ENCODE peak calls at places on chromosomes 7 and 10, in seven cellular contexts. B is HCT116, V is Panc1, L is GM23338, Y is SK-N-SH, H is A549, A is K562. X is an unnamed sample.

GRCh38 chr10:104328916-104329710 is 9.2 kb downstream of the ITPRIP start:
- DNase-seq in L (peak; percentile 58), V (peak; percentile 98), Y (no peak), B (peak; percentile 94), A (no peak), H (peak; percentile 51), X (peak; percentile 87)

GRCh38 chr10:80211786-80212185 is 6.4 kb upstream of the ANXA11 start:
- DNase-seq in L (no peak), Y (no peak), A (peak; percentile 47), B (no peak), H (no peak), V (no peak), X (no peak)

GRCh38 chr7:77442631-77443420 is 26.7 kb upstream of the GSAP start:
- DNase-seq in L (no peak), A (no peak), V (no peak), H (no peak), Y (no peak), B (no peak), X (no peak)

GRCh38 chr7:105677395-105677701 is 96.1 kb upstream of the EFCAB10 start:
- DNase-seq in Y (no peak), A (no peak), V (no peak), B (no peak), H (no peak), L (no peak), X (no peak)

GRCh38 chr7:142583424-142583823 is 165.8 kb upstream of the PRSS1 start:
- DNase-seq in B (peak; percentile 63), L (no peak), A (no peak), H (peak; percentile 76), Y (peak; percentile 22), V (peak; percentile 86), X (no peak)

GRCh38 chr10:71084061-71084817 is 128.1 kb upstream of the UNC5B start:
- DNase-seq in H (no peak), V (no peak), B (no peak), L (no peak), A (no peak), Y (no peak), X (no peak)

GRCh38 chr10:128852902-128853301 is 614.1 kb upstream of the MGMT start:
- DNase-seq in B (no peak), V (no peak), H (no peak), L (no peak), Y (no peak), A (no peak), X (no peak)

GRCh38 chr7:106566672-106567071 is 94.3 kb downstream of the CCDC71L start:
- DNase-seq in Y (no peak), L (no peak), V (no peak), B (no peak), A (no peak), H (no peak), X (no peak)

GRCh38 chr7:1855396-1856160 is 185.5 kb downstream of the ELFN1 start:
- DNase-seq in A (no peak), H (no peak), B (no peak), V (no peak), L (no peak), Y (no peak), X (no peak)

GRCh38 chr10:113132651-113133088 is 182.6 kb downstream of the TCF7L2 start:
- DNase-seq in L (peak; percentile 65), H (no peak), B (no peak), V (no peak), Y (no peak), A (no peak), X (no peak)

GRCh38 chr10:50567384-50567783 is 56.4 kb downstream of the SGMS1 start:
- DNase-seq in H (no peak), A (no peak), V (no peak), Y (no peak), B (no peak), L (no peak), X (no peak)

GRCh38 chr7:120615703-120616102 is 242.2 kb downstream of the TSPAN12 start:
- DNase-seq in Y (no peak), H (no peak), V (no peak), B (no peak), L (no peak), A (no peak), X (no peak)

GRCh38 chr7:112887976-112888375 is 97.8 kb upstream of the TMEM168 start:
- DNase-seq in L (no peak), B (no peak), V (no peak), A (no peak), Y (no peak), H (no peak), X (no peak)

GRCh38 chr7:159109092-159110035 is 35.3 kb downstream of the VIPR2 start:
- DNase-seq in Y (no peak), L (no peak), H (no peak), B (no peak), A (no peak), V (no peak), X (no peak)

GRCh38 chr7:74104702-74105101 is 21.1 kb downstream of the LIMK1 start:
- DNase-seq in V (no peak), B (peak; percentile 68), L (no peak), Y (no peak), A (no peak), H (no peak), X (no peak)

GRCh38 chr10:79050896-79051555 is 17.7 kb upstream of the ZMIZ1 start:
- DNase-seq in H (no peak), L (no peak), B (no peak), V (no peak), A (no peak), Y (no peak), X (no peak)

GRCh38 chr10:79051766-79052165 is 17.0 kb upstream of the ZMIZ1 start:
- DNase-seq in B (no peak), H (no peak), V (no peak), L (no peak), Y (no peak), A (no peak), X (no peak)

GRCh38 chr10:79047875-79048638 is 20.7 kb upstream of the ZMIZ1 start:
- DNase-seq in H (no peak), V (no peak), L (no peak), B (no peak), Y (peak; percentile 91), A (peak; percentile 86), X (peak; percentile 75)

GRCh38 chr10:79048639-79049550 is 19.9 kb upstream of the ZMIZ1 start:
- DNase-seq in B (no peak), V (no peak), L (no peak), Y (no peak), A (no peak), H (no peak), X (no peak)

DNA sequence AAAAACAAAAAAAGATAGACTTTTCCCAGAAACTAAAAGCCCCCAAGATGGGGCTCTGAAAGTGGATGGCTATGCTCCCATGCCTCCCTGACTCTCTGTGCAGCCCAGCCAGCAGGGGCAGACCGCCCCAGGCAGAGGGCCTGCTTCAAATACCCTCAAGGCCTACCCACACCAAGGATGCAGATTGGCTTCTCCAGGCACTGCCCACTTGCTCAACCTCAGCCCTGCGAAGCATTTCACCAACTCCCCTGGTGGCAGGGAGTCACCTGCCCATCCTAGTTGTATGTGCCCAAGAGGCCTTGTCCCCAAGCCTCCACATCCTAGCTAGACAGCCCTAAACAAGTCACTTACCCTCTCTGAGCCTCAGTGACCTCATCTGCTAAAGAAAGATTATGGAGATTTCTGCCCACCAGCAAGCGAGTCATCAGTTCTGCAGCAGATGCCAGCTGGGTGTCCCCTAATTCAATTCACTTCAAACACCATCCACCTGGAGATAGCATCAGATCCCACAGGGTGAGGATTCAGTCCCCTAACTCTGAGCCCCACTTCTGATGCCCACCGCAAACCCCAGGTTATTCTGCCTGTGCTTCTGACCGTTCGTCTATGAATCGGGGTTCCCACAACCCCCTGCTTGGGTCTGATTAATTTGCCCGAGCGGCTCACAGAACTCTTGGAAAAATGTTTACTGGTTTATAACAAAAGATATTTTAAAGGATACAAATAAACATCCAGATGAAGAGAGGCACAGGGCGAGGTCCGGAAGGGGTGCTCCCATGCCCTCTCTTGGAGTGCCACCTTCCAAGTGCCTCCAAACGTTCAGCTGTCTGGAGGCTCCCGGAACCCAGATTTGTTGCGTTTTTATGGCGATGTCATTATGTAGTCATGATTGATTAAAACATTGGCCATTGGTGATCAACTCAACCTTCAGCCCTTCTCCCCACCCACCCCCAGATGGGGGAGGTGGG is 18.6 kb upstream of the ZMIZ1 start:
- DNase-seq in A (no peak), V (no peak), B (no peak), Y (no peak), H (no peak), L (no peak), X (no peak)
- TF ChIP-seq CTCF in A (no peak), V (no peak), B (no peak), Y (no peak), H (no peak), L (no peak), X (no peak)

DNA sequence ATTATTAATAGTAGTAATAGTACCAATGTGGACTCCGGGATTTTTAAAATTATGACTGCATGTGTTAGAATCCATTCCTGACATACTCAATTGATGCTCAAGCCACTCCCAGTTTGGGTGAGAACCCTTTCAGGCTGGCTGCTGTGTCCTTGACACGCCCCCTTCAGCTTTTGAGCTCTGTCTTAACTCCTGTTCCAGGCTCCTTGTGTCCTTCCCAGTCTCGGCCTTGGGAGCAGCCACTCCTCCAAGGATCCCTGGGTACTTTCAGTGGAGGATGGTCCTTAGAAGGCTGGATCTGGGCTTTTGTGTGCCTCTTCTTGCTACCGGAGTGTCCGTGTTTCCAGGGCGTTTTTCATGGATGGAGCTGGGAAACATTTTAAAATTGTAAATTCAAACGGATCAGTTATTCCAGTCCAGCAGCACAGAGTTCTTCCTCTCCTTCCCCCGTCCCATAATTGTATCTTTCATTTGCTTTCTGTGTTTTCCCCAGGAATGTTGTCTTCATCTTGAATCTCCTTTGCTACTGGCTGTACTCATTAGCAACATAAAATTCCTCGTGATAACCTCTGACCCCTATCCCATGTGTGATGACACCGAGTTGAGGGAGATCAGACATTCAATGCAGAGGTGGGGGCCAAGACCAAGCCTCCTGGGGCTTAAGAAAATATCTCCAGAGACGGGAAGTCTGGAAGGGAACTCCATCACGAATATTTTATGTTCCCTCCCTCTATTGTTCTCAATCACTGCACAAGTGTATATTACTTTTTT is 40.0 kb upstream of the PFKFB3 start:
- DNase-seq in Y (no peak), L (peak; percentile 73), H (no peak), B (no peak), A (peak; percentile 48), V (no peak), X (no peak)
- TF ChIP-seq REST in Y (no peak), L (no peak), H (no peak), B (no peak), A (no peak), V (no peak), X (no peak)

GRCh38 chr10:102231357-102232318 is 5.5 kb downstream of the ELOVL3 start:
- DNase-seq in B (peak; percentile 40), Y (peak; percentile 85), H (peak; percentile 94), A (peak; percentile 76), L (peak; percentile 85), V (peak; percentile 33), X (peak; percentile 50)
- TF ChIP-seq CTCF in B (peak; percentile 99), Y (peak; percentile 77), H (peak; percentile 90), A (peak; percentile 74), L (peak; percentile 95), V (peak; percentile 99), X (peak; percentile 91)

GRCh38 chr10:96967847-96968246 is 135.7 kb downstream of the LCOR start:
- DNase-seq in Y (no peak), A (no peak), B (no peak), L (no peak), V (no peak), H (no peak), X (no peak)
- TF ChIP-seq REST in Y (no peak), A (no peak), B (no peak), L (no peak), V (no peak), H (no peak), X (no peak)

GRCh38 chr7:66502230-66503035 is 126.2 kb upstream of the KCTD7 start:
- DNase-seq in A (peak; percentile 32), Y (peak; percentile 65), L (no peak), H (no peak), V (no peak), B (no peak), X (no peak)
- TF ChIP-seq CTCF in A (no peak), Y (peak; percentile 39), L (no peak), H (no peak), V (no peak), B (peak; percentile 30), X (no peak)

X was measured in HL-60.